ENCODE peak calls at places on chromosome 16, in nine cellular contexts. W is heart left ventricle, Q is transverse colon, U is neural progenitor cell, T is AG04449, J is OCI-LY7, Z is heart right ventricle, E is WERI-Rb-1, G is mesothelial cell of epicardium. O is an unnamed sample.

GRCh38 chr16:48958681-48959080 is 323.0 kb downstream of the CBLN1 start:
- DNase-seq in U (no peak), Q (no peak), T (no peak), W (no peak), G (no peak), J (no peak), E (no peak), Z (no peak), O (no peak)

GRCh38 chr16:89094252-89094901 is 725 bp downstream of the ACSF3 start:
- DNase-seq in U (peak), J (peak), G (no peak), E (no peak), T (no peak), W (no peak), Q (peak), Z (no peak), O (no peak)

GRCh38 chr16:57627184-57627871 is 1.1 kb upstream of the ADGRG1 start:
- DNase-seq in U (peak), T (peak), E (peak), W (no peak), J (no peak), G (no peak), Q (no peak), Z (no peak), O (no peak)

GRCh38 chr16:31702796-31703195 is 170.8 kb upstream of the ZNF267 start:
- DNase-seq in E (no peak), Q (no peak), W (no peak), U (no peak), T (no peak), J (no peak), Z (no peak), G (no peak), O (no peak)

GRCh38 chr16:59385953-59386352 is 651.8 kb upstream of the GOT2 start:
- DNase-seq in E (no peak), Z (no peak), Q (no peak), T (peak), J (no peak), W (no peak), G (no peak), U (no peak), O (no peak)

GRCh38 chr16:21599994-21600773 is 807 bp downstream of the METTL9 start:
- DNase-seq in W (no peak), U (peak), J (peak), G (no peak), Q (no peak), T (no peak), Z (no peak), E (no peak), O (no peak)

GRCh38 chr16:89304181-89304851 is 86.8 kb downstream of the ZNF778 start:
- DNase-seq in E (no peak), G (no peak), U (no peak), T (no peak), W (peak), Q (no peak), J (no peak), Z (no peak), O (no peak)

GRCh38 chr16:82888616-82889015 is 261.8 kb downstream of the CDH13 start:
- DNase-seq in Z (no peak), E (no peak), W (no peak), Q (no peak), J (no peak), T (peak), U (no peak), G (no peak), O (no peak)

GRCh38 chr16:27164280-27164837 is 39.0 kb upstream of the KDM8 start:
- DNase-seq in Z (no peak), U (no peak), T (no peak), G (no peak), W (no peak), J (no peak), E (no peak), Q (no peak), O (no peak)

GRCh38 chr16:89422527-89422904 is 67.8 kb downstream of the ANKRD11 start:
- DNase-seq in E (no peak), J (no peak), G (no peak), U (no peak), T (no peak), W (peak), Z (no peak), Q (no peak), O (no peak)

GRCh38 chr16:87457724-87458423 is 35.0 kb downstream of the ZCCHC14 start:
- DNase-seq in U (no peak), J (no peak), Q (no peak), G (no peak), Z (no peak), E (no peak), W (no peak), T (peak), O (no peak)

GRCh38 chr16:82133798-82134197 is 36.2 kb downstream of the MPHOSPH6 start:
- DNase-seq in E (no peak), Q (no peak), Z (no peak), G (no peak), T (no peak), J (no peak), W (no peak), U (no peak), O (no peak)

GRCh38 chr16:4293822-4294457 is 21.1 kb upstream of the TFAP4 start:
- DNase-seq in U (peak), E (peak), Z (peak), W (peak), T (no peak), Q (no peak), G (peak), J (no peak), O (peak)

GRCh38 chr16:17345043-17345442 is 125.7 kb downstream of the XYLT1 start:
- DNase-seq in Q (peak), E (no peak), T (no peak), Z (no peak), G (no peak), U (no peak), W (no peak), J (no peak), O (no peak)

GRCh38 chr16:89187337-89188063 is 12.8 kb downstream of the SLC22A31 start:
- DNase-seq in J (peak), Q (no peak), Z (peak), W (peak), E (no peak), T (no peak), G (no peak), U (peak), O (peak)

GRCh38 chr16:79776243-79776884 is 175.8 kb upstream of the MAF start:
- DNase-seq in Q (peak), G (no peak), W (no peak), J (no peak), U (peak), T (no peak), E (no peak), Z (peak), O (no peak)

GRCh38 chr16:65318138-65318537 is 196.3 kb upstream of the CDH11 start:
- DNase-seq in T (no peak), U (peak), E (peak), G (no peak), J (no peak), W (no peak), Z (no peak), Q (no peak), O (no peak)

GRCh38 chr16:9499921-9500593 is 408.6 kb downstream of the HAPSTR1 start:
- DNase-seq in E (peak), G (no peak), W (no peak), Q (no peak), T (no peak), U (peak), Z (peak), J (no peak), O (no peak)

GRCh38 chr16:21568502-21569189 is 30.7 kb upstream of the METTL9 start:
- DNase-seq in Q (peak), G (no peak), T (no peak), Z (no peak), E (no peak), U (no peak), W (no peak), J (no peak), O (no peak)

GRCh38 chr16:80341242-80341641 is 199.6 kb upstream of the DYNLRB2 start:
- DNase-seq in Q (no peak), E (no peak), G (no peak), U (no peak), W (no peak), Z (no peak), J (no peak), T (no peak), O (no peak)

GRCh38 chr16:51062039-51062438 is 89.0 kb downstream of the SALL1 start:
- DNase-seq in E (peak), G (no peak), W (no peak), Q (no peak), Z (no peak), J (no peak), U (no peak), T (no peak), O (no peak)

GRCh38 chr16:75341934-75342811 is 90.7 kb upstream of the BCAR1 start:
- DNase-seq in U (no peak), J (no peak), G (no peak), Q (peak), E (no peak), Z (no peak), W (no peak), T (no peak), O (no peak)

GRCh38 chr16:88478115-88478514 is 25.0 kb downstream of the ZFPM1 start:
- DNase-seq in U (no peak), Q (no peak), G (no peak), E (no peak), W (no peak), Z (no peak), J (peak), T (no peak), O (no peak)

GRCh38 chr16:85422124-85422373 is 191.1 kb upstream of the GSE1 start:
- DNase-seq in Z (no peak), W (peak), G (no peak), T (no peak), Q (no peak), E (peak), J (no peak), U (no peak), O (no peak)

GRCh38 chr16:81324808-81325207 is 10.0 kb downstream of the GAN start:
- DNase-seq in W (no peak), Z (no peak), E (no peak), Q (no peak), T (no peak), U (no peak), J (no peak), G (no peak), O (no peak)

GRCh38 chr16:53103811-53104210 is 49.0 kb downstream of the CHD9 start:
- DNase-seq in T (no peak), E (no peak), W (no peak), J (no peak), G (no peak), U (no peak), Q (no peak), Z (no peak), O (no peak)

GRCh38 chr16:74936902-74937560 is 47.9 kb downstream of the WDR59 start:
- DNase-seq in E (no peak), Z (no peak), W (no peak), G (no peak), J (no peak), T (peak), Q (no peak), U (no peak), O (no peak)

GRCh38 chr16:79379083-79379482 is 221.5 kb downstream of the MAF start:
- DNase-seq in T (no peak), U (no peak), Q (no peak), E (no peak), J (no peak), G (no peak), Z (no peak), W (no peak), O (no peak)

GRCh38 chr16:28264656-28265055 is 27.7 kb upstream of the SBK1 start:
- DNase-seq in G (no peak), J (no peak), U (no peak), T (no peak), Q (peak), E (peak), Z (no peak), W (no peak), O (no peak)

GRCh38 chr16:31471875-31472558 is at the start of gene TGFB1I1:
- DNase-seq in J (no peak), T (peak), E (peak), Q (peak), Z (peak), W (peak), U (peak), G (no peak), O (no peak)

GRCh38 chr16:81808933-81809480 is 29.9 kb downstream of the PLCG2 start:
- DNase-seq in W (no peak), T (no peak), G (no peak), J (peak), Z (no peak), E (no peak), U (no peak), Q (peak), O (no peak)

GRCh38 chr16:87278191-87279093 is 38.8 kb downstream of the C16orf95 start:
- DNase-seq in E (peak), G (peak), T (peak), J (peak), W (peak), U (peak), Z (peak), Q (peak), O (peak)

GRCh38 chr16:27109666-27110523 is 43.2 kb downstream of the C16orf82 start:
- DNase-seq in Q (peak), J (peak), T (no peak), U (peak), Z (peak), W (peak), E (peak), G (peak), O (peak)

GRCh38 chr16:59259074-59259963 is 525.2 kb upstream of the GOT2 start:
- DNase-seq in J (no peak), Z (no peak), Q (no peak), W (no peak), E (no peak), T (no peak), G (no peak), U (no peak), O (no peak)

GRCh38 chr16:84396537-84397008 is 28.2 kb downstream of the ATP2C2 start:
- DNase-seq in Q (no peak), J (no peak), G (no peak), Z (no peak), U (peak), T (no peak), W (no peak), E (no peak), O (no peak)

GRCh38 chr16:84391151-84391873 is 23.0 kb downstream of the ATP2C2 start:
- DNase-seq in T (no peak), E (no peak), W (no peak), Z (no peak), U (no peak), Q (no peak), G (no peak), J (no peak), O (no peak)

GRCh38 chr16:84397090-84397489 is 28.8 kb downstream of the ATP2C2 start:
- DNase-seq in E (no peak), W (no peak), U (no peak), Z (no peak), J (no peak), Q (no peak), G (no peak), T (no peak), O (no peak)
- TF ChIP-seq CTCF in E (no peak), W (no peak), U (peak), Z (no peak), J (peak), Q (no peak), G (peak), T (no peak), O (peak)

DNA sequence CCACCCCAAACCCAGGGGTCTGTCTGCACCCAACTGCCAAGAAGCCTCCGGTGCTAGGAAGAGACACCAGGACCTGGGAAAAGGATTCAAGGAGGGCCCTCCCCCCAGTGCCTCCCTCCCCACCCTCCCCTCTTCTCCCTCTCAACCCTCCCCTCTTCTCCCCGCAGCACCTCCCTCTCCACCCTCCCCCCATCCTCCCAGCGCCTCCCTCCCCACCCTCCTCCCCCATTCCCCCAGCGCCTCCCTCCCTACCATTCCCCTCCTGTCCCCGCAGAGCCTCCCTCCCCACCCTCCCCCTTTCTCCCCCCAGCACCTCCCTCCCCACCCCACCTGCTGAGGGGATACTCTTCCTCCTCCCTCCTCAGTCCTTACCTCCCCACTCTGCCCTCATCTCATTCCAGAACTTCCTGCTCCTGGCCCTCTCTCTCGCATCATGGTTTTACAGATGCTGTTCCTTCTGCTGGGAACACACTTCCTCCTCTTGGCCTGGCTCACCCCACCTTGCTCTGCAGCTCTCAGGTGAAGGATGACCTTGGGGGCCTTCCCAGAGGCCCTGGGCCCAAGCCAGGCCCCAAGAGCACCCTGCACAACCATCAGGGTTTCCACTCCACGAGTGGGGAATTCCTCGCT is 4.9 kb downstream of the NTHL1 start:
- DNase-seq in G (no peak), T (no peak), U (no peak), E (peak), Z (no peak), Q (no peak), J (no peak), W (no peak), O (no peak)
- TF ChIP-seq CTCF in G (no peak), T (no peak), U (no peak), E (no peak), Z (no peak), Q (no peak), J (no peak), W (no peak), O (no peak)

DNA sequence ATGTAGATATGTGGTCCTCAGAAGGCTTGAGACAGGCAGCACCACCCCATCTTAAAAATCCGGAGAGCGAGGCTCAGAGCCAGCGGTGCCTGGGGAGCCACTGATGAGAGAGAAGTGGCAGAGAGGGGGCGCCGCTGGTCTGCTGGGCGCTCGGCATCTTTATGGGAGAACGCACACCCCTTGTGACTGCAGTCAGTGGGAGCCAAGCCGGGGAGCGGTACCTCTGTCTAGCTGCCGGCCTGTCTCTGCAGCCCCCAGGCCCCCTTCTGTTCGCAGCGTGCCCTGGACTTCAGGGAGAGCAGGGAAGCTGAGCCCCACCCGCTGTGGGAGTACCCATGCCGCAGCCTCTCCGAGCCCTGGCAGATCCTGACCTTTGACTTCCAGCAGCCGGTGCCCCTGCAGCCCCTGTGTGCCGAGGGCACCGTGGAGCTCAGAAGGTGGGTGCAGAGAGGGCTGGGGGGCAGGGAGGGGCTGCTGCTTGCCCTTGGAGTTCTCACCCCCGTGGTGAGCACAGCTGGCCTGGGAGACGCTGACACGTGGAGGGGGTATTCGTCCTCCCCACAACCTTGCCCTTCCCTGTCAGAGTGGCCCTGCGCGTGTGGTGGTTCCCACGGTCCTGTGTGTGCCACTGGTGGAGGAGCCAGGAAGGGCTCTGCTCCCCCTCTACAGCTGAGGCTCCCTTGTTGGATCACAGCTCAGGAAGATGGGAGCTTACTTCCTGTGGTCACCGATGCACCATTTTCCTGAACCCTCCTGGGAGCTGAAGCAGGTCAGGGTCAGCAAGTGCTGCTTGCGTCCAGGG is 44.8 kb downstream of the PRMT7 start:
- DNase-seq in E (no peak), G (no peak), T (no peak), Q (no peak), W (peak), Z (no peak), J (no peak), U (peak), O (no peak)
- TF ChIP-seq CTCF in E (peak), G (no peak), T (no peak), Q (no peak), W (no peak), Z (no peak), J (peak), U (peak), O (peak)

GRCh38 chr16:2092866-2093265 is 42.8 kb downstream of the PKD1 start:
- DNase-seq in G (no peak), T (no peak), Q (no peak), J (no peak), U (no peak), Z (no peak), W (no peak), E (no peak), O (no peak)
- TF ChIP-seq CTCF in G (no peak), T (no peak), Q (no peak), J (no peak), U (no peak), Z (no peak), W (no peak), E (no peak), O (no peak)

DNA sequence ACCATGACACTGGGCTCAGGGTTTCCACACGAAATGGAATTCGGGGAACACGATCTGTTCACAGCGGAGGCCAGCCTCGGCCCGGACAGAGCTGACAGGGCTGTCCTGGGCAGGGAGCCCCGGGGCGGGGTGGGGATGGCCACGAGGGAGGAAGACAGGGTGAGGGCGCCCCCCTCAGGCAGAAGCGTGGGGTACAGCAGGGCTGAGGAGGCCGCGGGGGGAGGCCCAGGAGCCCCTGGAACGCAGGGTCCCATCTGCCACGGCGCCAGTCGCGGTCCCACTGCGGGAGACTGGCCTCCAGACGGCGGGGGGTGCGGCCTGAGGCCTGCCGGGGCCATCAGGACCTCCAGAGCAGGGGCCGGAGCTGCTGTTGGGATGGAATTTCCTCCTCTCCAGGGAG is 75.9 kb downstream of the LMF1 start:
- DNase-seq in G (no peak), Z (no peak), U (no peak), Q (no peak), T (no peak), J (no peak), E (peak), W (peak), O (no peak)
- TF ChIP-seq CTCF in G (no peak), Z (no peak), U (peak), Q (no peak), T (no peak), J (peak), E (peak), W (no peak), O (peak)

GRCh38 chr16:12522334-12522733 is 281.4 kb downstream of the CPPED1 start:
- DNase-seq in W (no peak), E (no peak), G (no peak), Q (no peak), U (no peak), T (no peak), Z (no peak), J (no peak), O (no peak)
- TF ChIP-seq CTCF in W (no peak), E (no peak), G (no peak), Q (no peak), U (no peak), T (no peak), Z (no peak), J (no peak), O (no peak)

DNA sequence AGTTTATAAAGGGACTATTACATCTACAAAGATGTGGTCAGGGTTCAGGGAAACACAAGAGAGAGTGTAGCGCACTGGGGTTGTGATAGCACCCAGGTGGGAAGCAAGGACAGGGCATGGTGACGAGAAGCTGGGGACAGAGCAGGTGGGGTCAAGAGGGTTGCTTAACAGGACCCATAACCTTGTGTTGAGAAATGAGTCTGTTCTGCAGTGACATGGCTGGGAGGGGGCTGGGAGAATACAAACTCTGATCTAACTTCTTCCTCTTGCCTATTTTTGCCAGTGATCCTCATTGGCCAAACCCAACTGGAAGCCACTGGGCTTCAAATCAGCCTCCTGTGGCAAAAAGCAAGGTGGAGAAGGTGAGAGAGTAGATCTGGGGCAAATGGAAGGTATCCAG is 76.7 kb upstream of the ZFHX3 start:
- DNase-seq in J (no peak), G (no peak), E (no peak), W (no peak), T (no peak), Z (no peak), Q (no peak), U (no peak), O (no peak)
- TF ChIP-seq CTCF in J (no peak), G (no peak), E (no peak), W (no peak), T (no peak), Z (no peak), Q (no peak), U (no peak), O (no peak)

GRCh38 chr16:56029026-56029425 is 153.9 kb upstream of the CES5A start:
- DNase-seq in E (no peak), J (no peak), W (no peak), T (no peak), U (no peak), Q (no peak), Z (no peak), G (no peak), O (no peak)
- TF ChIP-seq CTCF in E (peak), J (no peak), W (no peak), T (no peak), U (peak), Q (no peak), Z (no peak), G (peak), O (peak)

O was measured in neural crest cell.